ENCODE peak calls at places on chromosomes 2 and 18, in five cellular contexts. H, N, U, Y and R are unnamed samples.
A peak's percentile ranks its signal among the peaks of the same experiment; 100 is the strongest.

GRCh38 chr2:72292433-72292832 is 144.8 kb upstream of the CYP26B1 start:
- DNase-seq in H (peak; percentile 9), N (no peak), U (peak; percentile 72), Y (no peak), R (no peak)

GRCh38 chr2:142781146-142781545 is 96.3 kb upstream of the KYNU start:
- DNase-seq in H (no peak), N (no peak), U (no peak), Y (no peak), R (no peak)

GRCh38 chr2:74001781-74002514 is 17.2 kb downstream of the TET3 start:
- DNase-seq in H (no peak), N (no peak), U (no peak), Y (peak; percentile 40), R (no peak)

GRCh38 chr2:196103626-196104025 is 35.0 kb upstream of the DNAH7 start:
- DNase-seq in H (no peak), N (no peak), U (no peak), Y (no peak), R (no peak)

GRCh38 chr2:134431837-134432437 is 178.1 kb downstream of the MGAT5 start:
- DNase-seq in H (peak; percentile 81), N (no peak), U (peak; percentile 23), Y (no peak), R (no peak)

GRCh38 chr2:157468931-157469708 is 25.2 kb upstream of the CYTIP start:
- DNase-seq in H (peak; percentile 89), N (no peak), U (peak; percentile 29), Y (no peak), R (peak; percentile 82)

GRCh38 chr18:63465059-63465458 is 11.7 kb upstream of the SERPINB5 start:
- DNase-seq in H (no peak), N (no peak), U (no peak), Y (no peak), R (no peak)

GRCh38 chr2:238754259-238754658 is 93.6 kb upstream of the TWIST2 start:
- DNase-seq in H (no peak), N (no peak), U (no peak), Y (no peak), R (no peak)

GRCh38 chr2:66578067-66578852 is 143.3 kb downstream of the MEIS1 start:
- DNase-seq in H (no peak), N (no peak), U (no peak), Y (no peak), R (no peak)

GRCh38 chr2:147945660-147946059 is 74.9 kb downstream of the ORC4 start:
- DNase-seq in H (peak; percentile 5), N (no peak), U (peak; percentile 38), Y (no peak), R (no peak)

GRCh38 chr18:33541316-33541715 is 36.7 kb upstream of the ASXL3 start:
- DNase-seq in H (no peak), N (no peak), U (no peak), Y (no peak), R (no peak)

GRCh38 chr2:163713534-163714311 is 22.1 kb downstream of the FIGN start:
- DNase-seq in H (no peak), N (no peak), U (no peak), Y (no peak), R (no peak)

GRCh38 chr2:5691659-5692529 is at the start of gene SOX11:
- DNase-seq in H (no peak), N (no peak), U (peak; percentile 70), Y (no peak), R (no peak)

GRCh38 chr2:48114256-48114655 is 208.0 kb upstream of the FBXO11 start:
- DNase-seq in H (peak; percentile 98), N (no peak), U (peak; percentile 81), Y (no peak), R (peak; percentile 81)

GRCh38 chr18:44594779-44595467 is 85.8 kb upstream of the SETBP1 start:
- DNase-seq in H (peak; percentile 84), N (no peak), U (peak; percentile 83), Y (no peak), R (no peak)

GRCh38 chr18:6682437-6683111 is 46.9 kb upstream of the ARHGAP28 start:
- DNase-seq in H (peak; percentile 33), N (no peak), U (no peak), Y (no peak), R (no peak)

GRCh38 chr2:128359841-128360240 is 41.2 kb upstream of the HS6ST1 start:
- DNase-seq in H (no peak), N (no peak), U (no peak), Y (peak; percentile 46), R (no peak)

GRCh38 chr2:64186698-64187605 is 42.7 kb upstream of the PELI1 start:
- DNase-seq in H (no peak), N (no peak), U (peak; percentile 44), Y (no peak), R (peak; percentile 54)

GRCh38 chr18:32213693-32214092 is 23.9 kb downstream of the MEP1B start:
- DNase-seq in H (no peak), N (no peak), U (no peak), Y (no peak), R (no peak)

GRCh38 chr2:227617316-227618250 is at the start of gene SCYGR4:
- DNase-seq in H (no peak), N (no peak), U (peak; percentile 24), Y (no peak), R (no peak)

GRCh38 chr2:34524115-34524514 is 925.0 kb upstream of the FAM98A start:
- DNase-seq in H (peak; percentile 77), N (no peak), U (no peak), Y (no peak), R (no peak)

GRCh38 chr2:109396338-109397180 is 217.2 kb downstream of the SEPTIN10 start:
- DNase-seq in H (no peak), N (no peak), U (peak; percentile 19), Y (no peak), R (no peak)

GRCh38 chr2:119283873-119284331 is 60.3 kb downstream of the STEAP3 start:
- DNase-seq in H (peak; percentile 90), N (no peak), U (peak; percentile 48), Y (peak; percentile 87), R (peak; percentile 89)

GRCh38 chr2:230520061-230520874 is 104.3 kb downstream of the SP100 start:
- DNase-seq in H (no peak), N (no peak), U (no peak), Y (no peak), R (no peak)

GRCh38 chr18:50558157-50558556 is 1.7 kb upstream of the MAPK4 start:
- DNase-seq in H (no peak), N (no peak), U (no peak), Y (no peak), R (no peak)

GRCh38 chr2:149332364-149332763 is 2.0 kb downstream of the LYPD6 start:
- DNase-seq in H (no peak), N (no peak), U (no peak), Y (no peak), R (no peak)

GRCh38 chr2:149329470-149330126 is 789 bp upstream of the LYPD6 start:
- DNase-seq in H (peak; percentile 54), N (no peak), U (peak; percentile 26), Y (peak; percentile 65), R (no peak)

GRCh38 chr2:149330127-149331022 is at the start of gene LYPD6:
- DNase-seq in H (peak; percentile 42), N (no peak), U (peak; percentile 70), Y (peak; percentile 81), R (no peak)

GRCh38 chr2:149331023-149331400 is 625 bp downstream of the LYPD6 start:
- DNase-seq in H (no peak), N (no peak), U (no peak), Y (no peak), R (no peak)

GRCh38 chr2:149329068-149329467 is 1.3 kb upstream of the LYPD6 start:
- DNase-seq in H (no peak), N (no peak), U (no peak), Y (no peak), R (no peak)
- TF ChIP-seq CTCF in H (peak; percentile 36), N (no peak), U (no peak), Y (peak; percentile 9), R (no peak)

GRCh38 chr2:153477096-153477555 is 1.4 kb downstream of the RPRM start:
- DNase-seq in H (no peak), N (no peak), U (no peak), Y (no peak), R (no peak)
- TF ChIP-seq CTCF in H (no peak), N (no peak), U (no peak), Y (peak; percentile 7), R (no peak)

GRCh38 chr2:164816046-164816445 is 25.6 kb downstream of the COBLL1 start:
- DNase-seq in H (no peak), N (no peak), U (no peak), Y (no peak), R (no peak)

GRCh38 chr2:164818149-164819136 is 23.2 kb downstream of the COBLL1 start:
- DNase-seq in H (no peak), N (no peak), U (no peak), Y (no peak), R (no peak)

GRCh38 chr2:164815071-164815793 is 26.4 kb downstream of the COBLL1 start:
- DNase-seq in H (no peak), N (no peak), U (no peak), Y (no peak), R (no peak)

GRCh38 chr2:164813535-164813934 is 28.1 kb downstream of the COBLL1 start:
- DNase-seq in H (no peak), N (no peak), U (no peak), Y (no peak), R (no peak)

DNA sequence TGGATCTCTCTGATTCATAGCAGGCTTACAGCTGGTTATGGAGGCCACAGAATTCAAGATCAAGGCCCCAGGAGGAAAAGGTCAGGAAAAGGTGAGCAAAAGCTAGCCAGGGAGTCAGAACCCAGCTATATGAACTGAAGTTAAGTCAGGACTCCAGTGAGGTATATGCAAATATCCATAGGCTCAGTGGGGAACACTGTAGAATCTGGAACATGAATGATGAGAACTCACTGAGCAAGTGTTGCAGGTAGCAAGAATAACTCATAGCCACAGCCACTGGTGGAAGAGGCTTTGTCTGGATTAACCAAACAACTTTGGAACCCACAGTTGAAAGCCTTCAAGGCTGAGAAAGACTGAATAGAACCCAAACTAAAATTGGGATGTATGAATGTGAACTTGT is 24.7 kb downstream of the COBLL1 start:
- DNase-seq in H (no peak), N (no peak), U (no peak), Y (no peak), R (no peak)
- TF ChIP-seq CTCF in H (no peak), N (no peak), U (no peak), Y (no peak), R (no peak)

GRCh38 chr18:48875942-48876511 is 74.7 kb downstream of the SMAD7 start:
- DNase-seq in H (no peak), N (no peak), U (no peak), Y (peak; percentile 57), R (peak; percentile 22)
- TF ChIP-seq CTCF in H (no peak), N (no peak), U (no peak), Y (no peak), R (no peak)

GRCh38 chr2:205914736-205915510 is 171.1 kb downstream of the INO80D start:
- DNase-seq in H (peak; percentile 29), N (no peak), U (no peak), Y (no peak), R (no peak)
- TF ChIP-seq CTCF in H (no peak), N (no peak), U (no peak), Y (no peak), R (no peak)

GRCh38 chr2:202001826-202002225 is 31.8 kb upstream of the FZD7 start:
- DNase-seq in H (no peak), N (no peak), U (no peak), Y (no peak), R (no peak)
- TF ChIP-seq CTCF in H (no peak), N (no peak), U (no peak), Y (no peak), R (no peak)